ENCODE peak calls at places on chromosomes 6 and 20, in ten cellular contexts. B, A, O, Q, E, M, T, U, S and C are unnamed samples.

GRCh38 chr6:143232849-143233248 is 172.2 kb downstream of the AIG1 start:
- DNase-seq in A (no peak), B (peak), S (peak), E (peak), Q (no peak), U (peak), T (no peak), M (peak), O (peak), C (no peak)

GRCh38 chr6:130825772-130826441 is 1.3 kb upstream of the SMLR1 start:
- DNase-seq in M (no peak), U (no peak), E (no peak), S (no peak), T (no peak), B (no peak), O (no peak), Q (no peak), A (no peak), C (no peak)

GRCh38 chr6:150584065-150584464 is 15.6 kb upstream of the PLEKHG1 start:
- DNase-seq in U (no peak), A (no peak), S (no peak), Q (no peak), T (no peak), B (no peak), E (no peak), O (no peak), M (no peak), C (no peak)

GRCh38 chr20:57248132-57248797 is 18.2 kb downstream of the BMP7 start:
- DNase-seq in M (no peak), T (no peak), B (no peak), U (no peak), E (no peak), A (no peak), O (no peak), S (no peak), Q (no peak), C (no peak)

GRCh38 chr6:169409742-169410312 is 156.2 kb upstream of the THBS2 start:
- DNase-seq in S (no peak), U (peak), E (no peak), M (no peak), T (no peak), A (no peak), O (no peak), Q (no peak), B (no peak), C (no peak)

GRCh38 chr6:113047148-113047547 is 700.0 kb downstream of the RFPL4B start:
- DNase-seq in T (peak), M (no peak), O (no peak), Q (no peak), E (no peak), B (no peak), S (no peak), U (peak), A (no peak), C (no peak)

GRCh38 chr20:37992802-37993538 is 40.3 kb downstream of the TTI1 start:
- DNase-seq in T (peak), O (peak), E (peak), U (peak), Q (no peak), M (peak), S (no peak), B (peak), A (peak), C (no peak)

GRCh38 chr6:142507065-142507464 is 205.3 kb downstream of the ADGRG6 start:
- DNase-seq in Q (no peak), O (no peak), E (no peak), B (no peak), M (no peak), A (no peak), T (no peak), U (no peak), S (no peak), C (no peak)

GRCh38 chr6:20572940-20573339 is 38.7 kb downstream of the CDKAL1 start:
- DNase-seq in U (peak), S (no peak), A (peak), B (no peak), T (no peak), M (no peak), E (no peak), Q (no peak), O (no peak), C (no peak)

GRCh38 chr6:4224082-4224978 is 89.0 kb upstream of the ECI2 start:
- DNase-seq in A (no peak), T (no peak), M (peak), U (no peak), E (no peak), Q (no peak), O (no peak), S (no peak), B (no peak), C (no peak)

GRCh38 chr20:38355161-38356012 is 9.1 kb downstream of the LBP start:
- DNase-seq in Q (no peak), B (no peak), S (no peak), A (no peak), T (no peak), O (no peak), U (no peak), E (no peak), M (no peak), C (no peak)

GRCh38 chr6:16471222-16471784 is 232.9 kb downstream of the GMPR start:
- DNase-seq in S (peak), T (no peak), B (no peak), Q (no peak), E (no peak), M (no peak), O (no peak), A (no peak), U (no peak), C (no peak)

GRCh38 chr6:36840471-36841461 is 1.5 kb upstream of the CPNE5 start:
- DNase-seq in M (peak), O (no peak), T (no peak), A (no peak), S (peak), Q (no peak), U (no peak), E (no peak), B (no peak), C (no peak)

GRCh38 chr6:47252636-47253035 is 57.1 kb downstream of the TNFRSF21 start:
- DNase-seq in Q (no peak), A (no peak), M (no peak), S (no peak), U (no peak), O (no peak), B (no peak), T (no peak), E (no peak), C (no peak)

GRCh38 chr20:51089272-51089671 is 66.4 kb upstream of the KCNG1 start:
- DNase-seq in B (no peak), S (no peak), A (no peak), T (no peak), Q (no peak), O (no peak), U (no peak), M (no peak), E (no peak), C (no peak)

GRCh38 chr20:23412026-23412425 is 9.3 kb downstream of the NAPB start:
- DNase-seq in M (peak), A (no peak), B (no peak), E (no peak), S (no peak), T (peak), U (peak), O (no peak), Q (no peak), C (no peak)

GRCh38 chr20:4341804-4342560 is 326.6 kb upstream of the RNF24 start:
- DNase-seq in A (no peak), O (peak), B (no peak), U (peak), T (no peak), S (no peak), E (no peak), Q (no peak), M (no peak), C (no peak)

GRCh38 chr6:12748815-12749521 is 32.4 kb downstream of the PHACTR1 start:
- DNase-seq in O (no peak), M (no peak), A (no peak), E (no peak), T (no peak), U (no peak), S (no peak), B (no peak), Q (no peak), C (peak)

GRCh38 chr20:57717797-57718196 is 8.0 kb upstream of the PMEPA1 start:
- DNase-seq in E (no peak), S (no peak), O (peak), U (peak), Q (no peak), A (no peak), B (peak), M (no peak), T (peak), C (no peak)

GRCh38 chr20:10877345-10877744 is 203.5 kb upstream of the JAG1 start:
- DNase-seq in E (no peak), U (peak), O (no peak), S (no peak), M (no peak), B (no peak), Q (no peak), A (no peak), T (no peak), C (no peak)

GRCh38 chr6:23282243-23283021 is 713.1 kb downstream of the HDGFL1 start:
- DNase-seq in O (no peak), T (no peak), M (no peak), E (no peak), S (no peak), U (no peak), B (no peak), Q (no peak), A (no peak), C (no peak)

GRCh38 chr6:7770601-7771000 is 44.7 kb downstream of the BMP6 start:
- DNase-seq in E (no peak), U (no peak), T (no peak), M (no peak), S (no peak), A (no peak), B (no peak), O (no peak), Q (no peak), C (no peak)

GRCh38 chr6:18555750-18556149 is 168.6 kb downstream of the RNF144B start:
- DNase-seq in A (no peak), S (no peak), Q (no peak), O (no peak), T (no peak), E (no peak), M (no peak), B (no peak), U (no peak), C (no peak)

GRCh38 chr20:61516398-61517208 is 264.5 kb downstream of the CDH4 start:
- DNase-seq in U (no peak), M (no peak), O (no peak), A (no peak), T (no peak), E (no peak), B (no peak), Q (no peak), S (no peak), C (no peak)

GRCh38 chr6:166969390-166970002 is 13.1 kb upstream of the RNASET2 start:
- DNase-seq in E (no peak), A (no peak), B (no peak), Q (no peak), U (no peak), T (no peak), S (no peak), M (no peak), O (no peak), C (no peak)

GRCh38 chr6:143969077-143969476 is 39.0 kb downstream of the PLAGL1 start:
- DNase-seq in T (no peak), O (no peak), B (no peak), M (no peak), Q (no peak), U (no peak), A (no peak), S (no peak), E (no peak), C (no peak)

GRCh38 chr20:41669708-41670263 is 51.6 kb upstream of the CHD6 start:
- DNase-seq in O (no peak), E (no peak), B (peak), S (no peak), M (peak), Q (no peak), U (no peak), A (no peak), T (peak), C (no peak)

GRCh38 chr20:59725476-59726119 is 121.3 kb downstream of the PHACTR3 start:
- DNase-seq in M (no peak), U (no peak), O (no peak), E (no peak), B (no peak), Q (no peak), S (no peak), T (no peak), A (no peak), C (no peak)

GRCh38 chr20:61263084-61263695 is 11.1 kb downstream of the CDH4 start:
- DNase-seq in Q (peak), M (peak), U (peak), E (peak), S (peak), A (no peak), O (no peak), T (peak), B (peak), C (no peak)

GRCh38 chr6:16239090-16239797 is 857 bp downstream of the GMPR start:
- DNase-seq in U (peak), T (peak), E (no peak), M (peak), A (peak), B (peak), S (peak), Q (no peak), O (peak), C (no peak)

GRCh38 chr6:3285732-3286131 is 27.0 kb downstream of the PSMG4 start:
- DNase-seq in B (no peak), Q (no peak), E (no peak), S (no peak), O (no peak), M (no peak), T (no peak), A (no peak), U (no peak), C (no peak)

GRCh38 chr6:21111399-21111725 is 482.2 kb upstream of the SOX4 start:
- DNase-seq in T (no peak), U (peak), O (peak), M (no peak), Q (no peak), S (no peak), A (peak), B (no peak), E (no peak), C (no peak)

GRCh38 chr6:78810698-78811097 is 56.7 kb upstream of the IRAK1BP1 start:
- DNase-seq in T (no peak), E (no peak), S (no peak), A (no peak), U (peak), Q (no peak), B (no peak), O (peak), M (no peak), C (no peak)

GRCh38 chr6:57267586-57268293 is 45.6 kb upstream of the RAB23 start:
- DNase-seq in U (peak), E (peak), A (peak), M (peak), S (peak), B (peak), T (peak), Q (peak), O (peak), C (no peak)

GRCh38 chr6:169371344-169372144 is 117.9 kb upstream of the THBS2 start:
- DNase-seq in U (peak), B (no peak), E (peak), S (no peak), M (peak), O (peak), T (peak), Q (no peak), A (peak), C (no peak)